ENCODE peak calls at places on chromosome 20, in seven cellular contexts. V, E, H, N, L, B and U are unnamed samples.

GRCh38 chr20:53346266-53346665 is 247.4 kb downstream of the ZNF217 start:
- DNase-seq in H (no peak), E (no peak), N (no peak), L (no peak), V (no peak), B (no peak), U (no peak)

GRCh38 chr20:58787211-58788067 is 63.3 kb downstream of the GNAS-AS1 start:
- DNase-seq in E (no peak), N (no peak), B (no peak), V (no peak), L (no peak), H (no peak), U (no peak)

GRCh38 chr20:43165611-43166010 is 24.1 kb downstream of the PTPRT start:
- DNase-seq in E (no peak), V (no peak), L (no peak), B (no peak), H (no peak), N (no peak), U (no peak)

GRCh38 chr20:39880890-39881289 is 808.1 kb downstream of the MAFB start:
- DNase-seq in N (no peak), H (no peak), B (no peak), E (no peak), V (no peak), L (peak), U (no peak)

GRCh38 chr20:51447765-51448148 is 94.8 kb downstream of the NFATC2 start:
- DNase-seq in H (no peak), V (no peak), L (no peak), N (no peak), E (no peak), B (no peak), U (no peak)

GRCh38 chr20:52746768-52747167 is 225.4 kb upstream of the TSHZ2 start:
- DNase-seq in L (no peak), B (no peak), V (no peak), E (no peak), H (no peak), N (no peak), U (no peak)

GRCh38 chr20:62370807-62371587 is 3.9 kb upstream of the LAMA5 start:
- DNase-seq in H (no peak), E (no peak), L (no peak), N (no peak), V (no peak), B (no peak), U (no peak)

GRCh38 chr20:64191002-64191401 is 26.8 kb downstream of the MYT1 start:
- DNase-seq in H (no peak), L (no peak), N (no peak), V (no peak), E (no peak), B (no peak), U (no peak)

GRCh38 chr20:62202676-62203377 is 17.3 kb downstream of the HRH3 start:
- DNase-seq in N (no peak), E (no peak), V (no peak), B (no peak), L (no peak), H (no peak), U (no peak)

GRCh38 chr20:17782768-17783167 is 83.0 kb downstream of the BANF2 start:
- DNase-seq in B (no peak), E (no peak), H (no peak), L (peak), V (no peak), N (no peak), U (no peak)

GRCh38 chr20:25088267-25088666 is 6.3 kb upstream of the VSX1 start:
- DNase-seq in L (peak), E (no peak), B (no peak), N (no peak), V (no peak), H (no peak), U (no peak)
- H3K4me3 ChIP-seq in L (no peak), E (no peak), B (no peak), N (no peak), V (no peak), H (no peak), U (no peak)

DNA sequence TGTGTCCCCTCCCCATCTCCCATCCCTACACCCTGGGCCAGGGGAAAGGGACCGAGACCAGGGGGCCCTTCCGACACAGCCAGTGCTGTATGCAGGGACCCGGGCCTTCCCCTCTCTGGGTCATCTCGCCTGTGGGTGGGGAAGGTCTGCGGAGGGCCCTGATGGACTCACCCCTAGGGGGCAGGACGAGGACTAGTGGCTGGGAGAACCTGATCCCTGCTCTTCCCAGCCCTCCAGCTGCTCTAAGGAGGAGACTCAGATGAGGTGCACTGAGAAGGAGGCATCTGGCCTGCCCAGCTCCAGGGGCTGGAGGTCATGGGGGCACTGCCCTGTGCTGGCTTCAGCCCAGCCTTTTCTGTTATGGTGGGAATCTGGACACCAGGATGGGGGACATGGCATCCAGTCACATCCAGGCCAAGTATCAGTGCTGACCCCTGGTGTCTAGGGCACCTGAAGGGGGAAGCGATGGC is 735 bp downstream of the MYL9 start:
- DNase-seq in H (peak), B (peak), V (peak), N (no peak), E (peak), L (no peak), U (no peak)
- TF ChIP-seq CTCF in H (peak), B (peak), V (peak), N (peak), E (peak), L (peak), U (peak)

GRCh38 chr20:46898433-46898832 is 3.8 kb downstream of the EYA2 start:
- DNase-seq in V (no peak), E (peak), B (no peak), H (no peak), N (no peak), L (no peak), U (no peak)
- H3K4me3 ChIP-seq in V (no peak), E (peak), B (no peak), H (no peak), N (no peak), L (no peak), U (no peak)

GRCh38 chr20:23165307-23165750 is 79.2 kb upstream of the CD93 start:
- DNase-seq in H (peak), V (no peak), E (peak), L (no peak), N (no peak), B (no peak), U (no peak)
- TF ChIP-seq CTCF in H (no peak), V (no peak), E (peak), L (no peak), N (peak), B (no peak), U (no peak)

GRCh38 chr20:47964174-47964573 is 178.9 kb upstream of the SULF2 start:
- DNase-seq in N (no peak), E (no peak), H (no peak), V (no peak), B (no peak), L (no peak), U (no peak)
- H3K4me3 ChIP-seq in N (no peak), E (no peak), H (no peak), V (no peak), B (no peak), L (no peak), U (no peak)

GRCh38 chr20:25195962-25196700 is 619 bp downstream of the ENTPD6 start:
- DNase-seq in L (peak), E (peak), N (no peak), H (peak), B (no peak), V (peak), U (no peak)

GRCh38 chr20:25197870-25198190 is 2.3 kb downstream of the ENTPD6 start:
- DNase-seq in V (no peak), H (no peak), B (no peak), L (no peak), E (no peak), N (no peak), U (no peak)

GRCh38 chr20:25196701-25197120 is 1.2 kb downstream of the ENTPD6 start:
- DNase-seq in L (peak), E (peak), N (peak), V (no peak), H (no peak), B (no peak), U (no peak)

GRCh38 chr20:25198663-25199363 is 3.3 kb downstream of the ENTPD6 start:
- DNase-seq in L (no peak), V (no peak), B (no peak), H (no peak), N (no peak), E (no peak), U (no peak)

GRCh38 chr20:25197173-25197869 is 1.8 kb downstream of the ENTPD6 start:
- DNase-seq in L (peak), B (no peak), V (peak), N (no peak), H (no peak), E (peak), U (no peak)
- TF ChIP-seq CTCF in L (peak), B (no peak), V (peak), N (no peak), H (no peak), E (peak), U (no peak)

GRCh38 chr20:44527716-44528199 is 5.9 kb upstream of the SERINC3 start:
- DNase-seq in H (no peak), B (no peak), N (no peak), V (no peak), E (no peak), L (no peak), U (no peak)
- H3K4me3 ChIP-seq in H (no peak), B (no peak), N (no peak), V (no peak), E (no peak), L (no peak), U (no peak)